ENCODE peak calls at places on chromosomes 1 and 21, in four cellular contexts. X is IMR-90, Q is endothelial cell of umbilical vein, V is GM12878. C is an unnamed sample.

GRCh38 chr1:49104575-49104974 is 327.9 kb upstream of the BEND5 start:
- DNase-seq in V (no peak), X (no peak), Q (no peak), C (no peak)

GRCh38 chr1:21761052-21761451 is 21.9 kb downstream of the USP48 start:
- DNase-seq in Q (no peak), V (no peak), X (no peak), C (no peak)

GRCh38 chr1:21783679-21784603 is 992 bp upstream of the USP48 start:
- DNase-seq in V (peak; percentile 84), X (peak; percentile 83), Q (peak; percentile 95), C (peak; percentile 84)

GRCh38 chr21:37198989-37199924 is 67.9 kb downstream of the VPS26C start:
- DNase-seq in Q (peak; percentile 53), X (peak; percentile 78), V (no peak), C (no peak)

GRCh38 chr1:179021873-179022272 is 3.8 kb upstream of the FAM20B start:
- DNase-seq in Q (no peak), X (peak; percentile 51), V (no peak), C (no peak)

GRCh38 chr1:114979278-114979891 is 50.2 kb upstream of the TSHB start:
- DNase-seq in Q (peak; percentile 54), X (peak; percentile 52), V (peak; percentile 13), C (peak; percentile 64)

GRCh38 chr1:226038661-226039060 is 23.9 kb upstream of the H3-3A start:
- DNase-seq in V (no peak), X (no peak), Q (no peak), C (no peak)

GRCh38 chr1:224490540-224491537 is 56.2 kb upstream of the WDR26 start:
- DNase-seq in Q (no peak), X (no peak), V (no peak), C (no peak)

GRCh38 chr21:43332872-43333300 is 94.0 kb downstream of the SIK1 start:
- DNase-seq in V (no peak), X (peak; percentile 51), Q (no peak), C (no peak)

GRCh38 chr1:40736085-40736531 is 44.6 kb downstream of the NFYC start:
- DNase-seq in X (peak; percentile 82), V (no peak), Q (peak; percentile 84), C (no peak)

GRCh38 chr1:185317886-185318310 is 855 bp upstream of the IVNS1ABP start:
- DNase-seq in V (peak; percentile 76), X (no peak), Q (no peak), C (peak; percentile 29)

GRCh38 chr1:152917794-152918193 is 9.4 kb downstream of the IVL start:
- DNase-seq in Q (peak; percentile 29), V (no peak), X (peak; percentile 1), C (no peak)

GRCh38 chr1:55055084-55055882 is 15.9 kb downstream of the PCSK9 start:
- DNase-seq in Q (no peak), V (no peak), X (no peak), C (no peak)

GRCh38 chr1:200771625-200772555 is 33.2 kb downstream of the CAMSAP2 start:
- DNase-seq in V (no peak), X (no peak), Q (no peak), C (no peak)

DNA sequence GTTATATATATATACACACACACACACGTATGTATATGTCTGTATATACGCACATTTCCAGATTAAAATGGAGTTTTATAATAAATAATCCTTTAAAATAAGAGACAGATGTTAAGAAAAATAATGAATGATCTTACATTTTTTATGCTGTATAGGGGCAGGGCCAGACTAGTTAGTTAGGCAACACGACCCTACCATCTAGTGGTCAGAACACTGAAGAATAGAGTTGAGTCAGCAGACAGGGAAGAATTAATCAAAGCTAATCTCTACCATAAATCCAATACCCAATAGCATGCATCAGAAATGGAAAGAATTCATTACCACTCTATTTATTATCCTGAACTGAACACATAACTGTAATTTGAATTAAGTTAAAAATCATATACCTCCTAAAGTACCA is 156.7 kb downstream of the BRINP3 start:
- DNase-seq in X (peak; percentile 63), V (no peak), Q (peak; percentile 29), C (no peak)
- TF ChIP-seq FOS in X (no peak), V (no peak), Q (no peak), C (no peak)

DNA sequence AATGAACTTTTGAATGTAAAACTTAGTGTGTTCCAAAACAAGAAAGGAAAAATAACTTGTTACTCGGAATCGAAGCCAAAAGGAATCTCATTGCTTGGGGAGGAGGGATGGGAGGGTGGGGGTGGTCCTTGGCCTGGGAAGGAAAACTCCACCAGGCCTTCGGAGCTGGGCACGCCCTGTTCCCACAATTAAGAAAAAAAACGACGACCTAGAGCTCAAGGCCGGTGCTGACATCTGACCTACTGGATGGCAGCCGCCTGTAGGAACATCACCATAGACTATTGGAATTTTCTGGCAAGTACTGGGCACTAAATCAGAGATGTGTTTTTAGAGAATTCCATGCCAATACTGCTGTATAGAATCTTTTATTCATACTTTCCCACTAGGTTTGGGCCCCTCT is 760 bp downstream of the NADK start:
- DNase-seq in X (no peak), V (no peak), Q (no peak), C (peak; percentile 67)
- TF ChIP-seq FOS in X (no peak), V (no peak), Q (no peak), C (no peak)

GRCh38 chr1:154607748-154608521 is at the start of gene ADAR:
- DNase-seq in Q (peak; percentile 94), X (peak; percentile 99), V (peak; percentile 89), C (peak; percentile 70)
- TF ChIP-seq FOS in Q (no peak), X (no peak), V (no peak), C (no peak)

GRCh38 chr1:79005945-79006344 is 585 bp downstream of the ADGRL4 start:
- DNase-seq in V (no peak), X (peak; percentile 31), Q (peak; percentile 74), C (no peak)
- TF ChIP-seq FOS in V (no peak), X (no peak), Q (no peak), C (no peak)

DNA sequence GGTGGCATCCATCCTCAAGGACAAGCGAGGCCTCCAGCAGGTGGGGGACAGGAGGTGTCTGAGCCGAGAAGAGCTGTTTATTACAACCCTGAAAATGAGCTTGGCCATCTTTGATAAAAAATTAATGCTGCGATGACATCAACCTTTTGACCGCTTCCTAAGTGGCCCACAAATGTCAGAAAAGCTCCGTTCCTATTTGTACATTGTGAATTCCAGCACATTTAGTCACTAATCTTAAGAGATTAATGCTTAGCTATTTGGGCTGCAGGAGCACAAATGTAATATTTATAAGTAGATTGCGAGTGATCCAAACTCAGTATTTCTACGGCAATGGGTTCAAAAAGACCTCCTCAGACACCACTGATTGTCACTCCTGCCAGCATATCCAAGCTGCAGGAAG is 344.0 kb upstream of the VAMP3 start:
- DNase-seq in V (no peak), X (peak; percentile 39), Q (no peak), C (no peak)
- TF ChIP-seq FOS in V (no peak), X (no peak), Q (no peak), C (no peak)

GRCh38 chr1:2555634-2556276 is 416 bp upstream of the TNFRSF14 start:
- DNase-seq in V (no peak), X (no peak), Q (peak; percentile 42), C (no peak)
- TF ChIP-seq FOS in V (peak; percentile 34), X (no peak), Q (no peak), C (no peak)

DNA sequence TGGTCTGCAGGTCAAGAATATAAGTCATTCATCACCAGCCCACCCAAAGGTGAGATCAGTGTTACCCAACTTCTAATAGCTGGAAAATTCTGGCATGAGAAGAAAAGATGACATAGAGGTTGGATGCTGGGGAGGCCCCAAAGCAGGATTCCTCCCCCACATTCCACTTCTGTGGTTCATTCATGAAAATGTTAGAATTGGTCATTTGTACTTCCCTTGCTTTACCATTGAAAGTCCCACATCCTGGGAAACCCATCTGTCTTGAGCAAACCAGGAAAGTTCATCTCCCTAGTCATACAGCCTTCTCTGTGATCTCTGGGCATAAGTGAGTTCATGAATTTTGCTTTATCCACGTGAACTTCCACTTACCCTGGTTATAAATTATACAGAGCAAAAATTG is 66.8 kb downstream of the SERINC2 start:
- DNase-seq in Q (no peak), X (peak; percentile 34), V (no peak), C (no peak)
- TF ChIP-seq FOS in Q (no peak), X (no peak), V (no peak), C (no peak)

GRCh38 chr1:108753363-108753762 is 6.9 kb downstream of the STXBP3 start:
- DNase-seq in Q (no peak), V (no peak), X (no peak), C (no peak)

GRCh38 chr1:108747128-108747827 is 804 bp downstream of the STXBP3 start:
- DNase-seq in X (peak; percentile 84), V (peak; percentile 13), Q (peak; percentile 87), C (peak; percentile 91)

GRCh38 chr1:108747898-108748297 is 1.4 kb downstream of the STXBP3 start:
- DNase-seq in Q (peak; percentile 4), X (no peak), V (no peak), C (no peak)

GRCh38 chr1:108749081-108749480 is 2.6 kb downstream of the STXBP3 start:
- DNase-seq in V (no peak), Q (no peak), X (no peak), C (no peak)

GRCh38 chr1:108750476-108751191 is 4.2 kb downstream of the STXBP3 start:
- DNase-seq in X (no peak), V (no peak), Q (no peak), C (no peak)
- TF ChIP-seq FOS in X (no peak), V (no peak), Q (no peak), C (no peak)

GRCh38 chr1:26710811-26711210 is 15.0 kb downstream of the ARID1A start:
- DNase-seq in X (no peak), Q (no peak), V (no peak), C (no peak)
- TF ChIP-seq FOS in X (no peak), Q (no peak), V (no peak), C (no peak)

GRCh38 chr1:230507671-230508407 is 81.7 kb upstream of the PGBD5 start:
- DNase-seq in X (no peak), V (no peak), Q (no peak), C (no peak)
- TF ChIP-seq FOS in X (no peak), V (no peak), Q (no peak), C (no peak)

C was measured in K562.